ENCODE peak calls at places on chromosome 5, in six cellular contexts. J, L, B, A, N and P are unnamed samples.

GRCh38 chr5:5351288-5352089 is 71.0 kb upstream of the ICE1 start:
- DNase-seq in J (no peak), L (peak), B (no peak), A (peak), N (no peak), P (no peak)

GRCh38 chr5:17061973-17062470 is 125.9 kb upstream of the MYO10 start:
- DNase-seq in J (no peak), L (no peak), B (peak), A (no peak), N (no peak), P (no peak)

GRCh38 chr5:56914678-56915077 is 5.3 kb downstream of the SETD9 start:
- DNase-seq in J (no peak), L (no peak), B (no peak), A (no peak), N (no peak), P (no peak)

GRCh38 chr5:102678267-102679058 is 76.6 kb upstream of the PAM start:
- DNase-seq in J (no peak), L (no peak), B (no peak), A (peak), N (no peak), P (no peak)

GRCh38 chr5:153959134-153959957 is 79.4 kb downstream of the FAM114A2 start:
- DNase-seq in J (no peak), L (peak), B (no peak), A (no peak), N (no peak), P (no peak)

GRCh38 chr5:4640793-4641192 is 499.3 kb upstream of the ADAMTS16 start:
- DNase-seq in J (no peak), L (peak), B (peak), A (no peak), N (no peak), P (no peak)

GRCh38 chr5:77491783-77492652 is at the start of gene WDR41:
- DNase-seq in J (peak), L (peak), B (peak), A (peak), N (peak), P (peak)

GRCh38 chr5:161847896-161848510 is at the start of gene GABRA1:
- DNase-seq in J (no peak), L (no peak), B (peak), A (no peak), N (no peak), P (no peak)

GRCh38 chr5:55303238-55303690 is 4.2 kb downstream of the DHX29 start:
- DNase-seq in J (no peak), L (no peak), B (no peak), A (peak), N (no peak), P (no peak)

GRCh38 chr5:40410231-40410861 is 269.4 kb upstream of the PTGER4 start:
- DNase-seq in J (peak), L (peak), B (no peak), A (peak), N (no peak), P (peak)

GRCh38 chr5:169744336-169744735 is 107.3 kb downstream of the DOCK2 start:
- DNase-seq in J (no peak), L (no peak), B (peak), A (no peak), N (no peak), P (no peak)

GRCh38 chr5:140042551-140043507 is at the start of gene NRG2:
- DNase-seq in J (peak), L (peak), B (peak), A (no peak), N (no peak), P (peak)

GRCh38 chr5:169574147-169574646 is 9.4 kb upstream of the SPDL1 start:
- DNase-seq in J (no peak), L (no peak), B (no peak), A (no peak), N (no peak), P (no peak)

GRCh38 chr5:133376986-133377385 is 235.4 kb downstream of the FSTL4 start:
- DNase-seq in J (no peak), L (no peak), B (peak), A (no peak), N (no peak), P (no peak)

GRCh38 chr5:123155511-123155923 is 66.5 kb downstream of the PRDM6 start:
- DNase-seq in J (no peak), L (peak), B (no peak), A (no peak), N (no peak), P (no peak)

GRCh38 chr5:93359958-93360305 is 221.1 kb downstream of the NR2F1-AS1 start:
- DNase-seq in J (no peak), L (no peak), B (no peak), A (peak), N (no peak), P (no peak)

GRCh38 chr5:1104327-1105006 is 7.4 kb downstream of the SLC12A7 start:
- DNase-seq in J (no peak), L (no peak), B (no peak), A (no peak), N (no peak), P (peak)

GRCh38 chr5:36396640-36397039 is 94.9 kb upstream of the RANBP3L start:
- DNase-seq in J (no peak), L (no peak), B (no peak), A (no peak), N (no peak), P (no peak)

GRCh38 chr5:135016926-135017325 is 17.1 kb downstream of the PITX1 start:
- DNase-seq in J (no peak), L (no peak), B (no peak), A (no peak), N (no peak), P (no peak)

GRCh38 chr5:110478899-110479298 is 247.6 kb downstream of the TMEM232 start:
- DNase-seq in J (no peak), L (peak), B (no peak), A (peak), N (no peak), P (no peak)

GRCh38 chr5:140594169-140594568 is 29.5 kb downstream of the SLC35A4 start:
- DNase-seq in J (no peak), L (no peak), B (peak), A (no peak), N (no peak), P (no peak)

GRCh38 chr5:150598821-150599273 is 41.6 kb upstream of the SYNPO start:
- DNase-seq in J (no peak), L (no peak), B (no peak), A (no peak), N (no peak), P (no peak)

GRCh38 chr5:172325452-172325851 is 41.9 kb upstream of the UBTD2 start:
- DNase-seq in J (no peak), L (no peak), B (no peak), A (no peak), N (no peak), P (no peak)

GRCh38 chr5:96995419-96995818 is 59.5 kb downstream of the LNPEP start:
- DNase-seq in J (no peak), L (no peak), B (no peak), A (no peak), N (no peak), P (no peak)

GRCh38 chr5:139745121-139745799 is 50.3 kb upstream of the PSD2 start:
- DNase-seq in J (peak), L (peak), B (no peak), A (peak), N (no peak), P (no peak)

GRCh38 chr5:19067741-19068140 is 920.3 kb downstream of the CDH18 start:
- DNase-seq in J (no peak), L (no peak), B (no peak), A (no peak), N (no peak), P (no peak)

GRCh38 chr5:97000391-97000790 is 64.5 kb downstream of the LNPEP start:
- DNase-seq in J (no peak), L (no peak), B (no peak), A (no peak), N (no peak), P (no peak)

GRCh38 chr5:160439205-160439600 is 17.5 kb downstream of the PTTG1 start:
- DNase-seq in J (peak), L (peak), B (peak), A (no peak), N (no peak), P (peak)

GRCh38 chr5:14928661-14929060 is 57.1 kb upstream of the ANKH start:
- DNase-seq in J (no peak), L (no peak), B (no peak), A (no peak), N (no peak), P (no peak)